ENCODE peak calls at places on chromosomes 11 and 22, in nine cellular contexts. W, A, I, F, S, V, J, Z and T are unnamed samples.

GRCh38 chr11:76380161-76380976 is 563 bp downstream of the THAP12 start:
- DNase-seq in I (peak; percentile 4), J (peak; percentile 27), F (peak; percentile 29), S (peak; percentile 18), Z (peak; percentile 47), A (peak; percentile 57), V (peak; percentile 43), W (peak; percentile 46), T (peak; percentile 36)

GRCh38 chr11:72741849-72742521 is 10.2 kb downstream of the ARAP1 start:
- DNase-seq in J (no peak), S (peak; percentile 56), Z (no peak), F (no peak), W (no peak), V (no peak), A (no peak), I (no peak), T (peak; percentile 45)

GRCh38 chr22:22923930-22924329 is 36.3 kb downstream of the IGLL5 start:
- DNase-seq in J (no peak), I (no peak), A (no peak), Z (no peak), F (no peak), V (no peak), S (no peak), W (no peak), T (no peak)

GRCh38 chr11:120773501-120774031 is 250.3 kb upstream of the TBCEL start:
- DNase-seq in V (no peak), W (no peak), I (no peak), A (no peak), Z (no peak), F (no peak), J (no peak), S (peak; percentile 46), T (no peak)

GRCh38 chr11:35223429-35223828 is 84.5 kb downstream of the CD44 start:
- DNase-seq in V (no peak), F (no peak), A (no peak), I (peak; percentile 77), Z (no peak), S (no peak), W (no peak), J (no peak), T (no peak)

GRCh38 chr11:77557553-77557952 is 32.2 kb upstream of the AQP11 start:
- DNase-seq in Z (no peak), I (peak; percentile 16), V (peak; percentile 64), W (no peak), S (peak; percentile 42), A (no peak), F (peak; percentile 23), J (no peak), T (no peak)

GRCh38 chr22:44210721-44211120 is 30.0 kb downstream of the PARVG start:
- DNase-seq in W (no peak), F (no peak), A (no peak), S (peak; percentile 28), Z (no peak), V (no peak), J (no peak), I (peak; percentile 31), T (no peak)

GRCh38 chr11:86805873-86806310 is 5.5 kb downstream of the PRSS23 start:
- DNase-seq in F (no peak), S (peak; percentile 66), A (no peak), I (no peak), W (no peak), J (no peak), V (no peak), Z (no peak), T (no peak)

GRCh38 chr22:46449974-46450745 is 87.3 kb downstream of the CELSR1 start:
- DNase-seq in S (no peak), V (no peak), F (no peak), A (no peak), Z (no peak), J (no peak), W (no peak), I (no peak), T (no peak)

GRCh38 chr11:126061707-126062678 is 673 bp downstream of the CDON start:
- DNase-seq in V (peak; percentile 62), W (no peak), S (peak; percentile 59), Z (no peak), F (peak; percentile 65), I (no peak), A (peak; percentile 43), J (no peak), T (peak; percentile 40)

GRCh38 chr22:26708256-26709009 is 51.0 kb downstream of the MIAT start:
- DNase-seq in I (no peak), F (no peak), V (no peak), S (peak; percentile 64), J (no peak), A (no peak), Z (no peak), W (no peak), T (no peak)

GRCh38 chr11:8928981-8929615 is 3.6 kb downstream of the C11orf16 start:
- DNase-seq in A (no peak), V (no peak), I (no peak), S (peak; percentile 85), J (no peak), W (no peak), F (no peak), Z (no peak), T (no peak)

GRCh38 chr11:86632499-86633269 is 39.7 kb downstream of the ME3 start:
- DNase-seq in S (peak; percentile 100), F (peak; percentile 50), V (peak; percentile 77), J (no peak), W (no peak), Z (no peak), I (peak; percentile 98), A (no peak), T (no peak)

GRCh38 chr11:101797335-101797734 is 117.5 kb upstream of the CEP126 start:
- DNase-seq in F (no peak), I (peak; percentile 14), V (no peak), W (no peak), A (no peak), S (peak; percentile 50), J (no peak), Z (no peak), T (no peak)

GRCh38 chr11:47327025-47327424 is 25.5 kb downstream of the MYBPC3 start:
- DNase-seq in V (no peak), S (no peak), W (no peak), A (no peak), Z (no peak), I (no peak), J (no peak), F (no peak), T (no peak)

GRCh38 chr22:48055827-48056226 is 1293.4 kb downstream of the TBC1D22A start:
- DNase-seq in S (no peak), I (no peak), A (no peak), W (no peak), J (no peak), V (no peak), F (no peak), Z (no peak), T (no peak)

GRCh38 chr11:105520706-105521345 is 89.0 kb upstream of the GRIA4 start:
- DNase-seq in A (no peak), Z (no peak), I (no peak), F (no peak), V (no peak), W (no peak), S (no peak), J (no peak), T (no peak)

GRCh38 chr11:67409261-67409666 is 5.4 kb downstream of the TBC1D10C start:
- DNase-seq in I (no peak), A (peak; percentile 53), J (peak; percentile 74), S (no peak), Z (peak; percentile 69), W (no peak), V (no peak), F (no peak), T (peak; percentile 46)

GRCh38 chr11:128809128-128809527 is 58.0 kb downstream of the KCNJ1 start:
- DNase-seq in A (no peak), S (no peak), Z (no peak), J (no peak), V (no peak), I (no peak), W (no peak), F (no peak), T (no peak)

GRCh38 chr11:68857037-68857586 is 15.4 kb upstream of the CPT1A start:
- DNase-seq in J (no peak), S (no peak), I (no peak), V (no peak), W (no peak), F (no peak), Z (no peak), A (no peak), T (no peak)

GRCh38 chr22:46520880-46521279 is 16.5 kb downstream of the CELSR1 start:
- DNase-seq in S (no peak), I (no peak), Z (no peak), V (no peak), A (no peak), J (no peak), W (no peak), F (no peak), T (no peak)

GRCh38 chr22:44391481-44392445 is 79.0 kb upstream of the SHISAL1 start:
- DNase-seq in W (no peak), Z (no peak), V (peak; percentile 35), S (no peak), F (no peak), J (no peak), A (no peak), I (no peak), T (no peak)

GRCh38 chr11:92226331-92227232 is 2.0 kb downstream of the FAT3 start:
- DNase-seq in A (no peak), I (no peak), Z (no peak), W (no peak), S (peak; percentile 45), J (no peak), V (peak; percentile 77), F (peak; percentile 27), T (no peak)

GRCh38 chr11:128406365-128406706 is 181.0 kb downstream of the ETS1 start:
- DNase-seq in F (no peak), J (no peak), W (no peak), I (no peak), S (peak; percentile 87), A (no peak), Z (no peak), V (no peak), T (no peak)

GRCh38 chr11:119741369-119742262 is 12.6 kb upstream of the NECTIN1 start:
- DNase-seq in Z (peak; percentile 40), W (peak; percentile 46), F (peak; percentile 87), J (no peak), A (peak; percentile 67), V (peak; percentile 74), S (no peak), I (no peak), T (peak; percentile 63)

GRCh38 chr22:10741210-10741609 is 4786.8 kb upstream of the OR11H1 start:
- DNase-seq in V (no peak), J (no peak), S (no peak), W (no peak), I (no peak), Z (no peak), A (no peak), F (no peak), T (no peak)

GRCh38 chr11:44729718-44730117 is 3.0 kb downstream of the TSPAN18 start:
- DNase-seq in A (no peak), Z (no peak), S (no peak), F (no peak), J (no peak), V (no peak), W (no peak), I (no peak), T (no peak)

GRCh38 chr11:536841-537621 is at the start of gene LRRC56:
- DNase-seq in W (peak; percentile 86), F (no peak), A (peak; percentile 90), J (peak; percentile 74), S (peak; percentile 86), I (peak; percentile 79), Z (peak; percentile 95), V (peak; percentile 89), T (peak; percentile 88)

GRCh38 chr11:9219572-9219971 is 45.6 kb downstream of the DENND5A start:
- DNase-seq in W (no peak), J (no peak), S (peak; percentile 70), V (no peak), Z (no peak), I (peak; percentile 32), A (no peak), F (no peak), T (no peak)

GRCh38 chr11:128906185-128907065 is 15.3 kb downstream of the KCNJ5 start:
- DNase-seq in S (no peak), J (no peak), V (no peak), F (no peak), A (no peak), I (no peak), Z (no peak), W (no peak), T (no peak)